ENCODE peak calls at places on chromosomes 7 and 10, in five cellular contexts. One of them, this sample, is unnamed.

GRCh38 chr10:12922117-12922900 is 79.2 kb downstream of the CCDC3 start:
- DNase-seq in iris pigment epithelial cell: no peak
- DNase-seq in neuronal stem cell: no peak
- DNase-seq in M059J: no peak
- DNase-seq in Peyer's patch: no peak
- DNase-seq in this sample: no peak

GRCh38 chr10:60008816-60009215 is 102.5 kb upstream of the CCDC6 start:
- DNase-seq in M059J: no peak
- DNase-seq in iris pigment epithelial cell: no peak
- DNase-seq in neuronal stem cell: no peak
- DNase-seq in Peyer's patch: no peak
- DNase-seq in this sample: no peak

GRCh38 chr7:46610746-46611145 is 689.7 kb upstream of the IGFBP3 start:
- DNase-seq in M059J: no peak
- DNase-seq in neuronal stem cell: no peak
- DNase-seq in Peyer's patch: no peak
- DNase-seq in iris pigment epithelial cell: no peak
- DNase-seq in this sample: no peak

GRCh38 chr7:82359426-82359825 is 84.2 kb downstream of the CACNA2D1 start:
- DNase-seq in iris pigment epithelial cell: no peak
- DNase-seq in neuronal stem cell: no peak
- DNase-seq in Peyer's patch: no peak
- DNase-seq in M059J: no peak
- DNase-seq in this sample: no peak

GRCh38 chr7:30028749-30029635 is 780 bp downstream of the PLEKHA8 start:
- DNase-seq in neuronal stem cell: no peak
- DNase-seq in iris pigment epithelial cell: peak; percentile 34
- DNase-seq in Peyer's patch: peak; percentile 62
- DNase-seq in M059J: peak; percentile 67
- DNase-seq in this sample: peak; percentile 42

GRCh38 chr10:73625004-73625883 is 16.0 kb downstream of the MYOZ1 start:
- DNase-seq in M059J: peak; percentile 59
- DNase-seq in neuronal stem cell: peak; percentile 63
- DNase-seq in iris pigment epithelial cell: peak; percentile 44
- DNase-seq in Peyer's patch: peak; percentile 50
- DNase-seq in this sample: peak; percentile 32

GRCh38 chr7:107118109-107118900 is 50.5 kb upstream of the HBP1 start:
- DNase-seq in M059J: no peak
- DNase-seq in Peyer's patch: no peak
- DNase-seq in neuronal stem cell: no peak
- DNase-seq in iris pigment epithelial cell: peak; percentile 37
- DNase-seq in this sample: no peak

GRCh38 chr7:28732037-28732869 is 225.9 kb downstream of the TRIL start:
- DNase-seq in Peyer's patch: no peak
- DNase-seq in iris pigment epithelial cell: peak; percentile 56
- DNase-seq in neuronal stem cell: no peak
- DNase-seq in M059J: peak; percentile 67
- DNase-seq in this sample: no peak

GRCh38 chr7:107318523-107319160 is 149.8 kb downstream of the HBP1 start:
- DNase-seq in M059J: no peak
- DNase-seq in neuronal stem cell: no peak
- DNase-seq in iris pigment epithelial cell: peak; percentile 64
- DNase-seq in Peyer's patch: no peak
- DNase-seq in this sample: no peak

GRCh38 chr10:124708246-124708779 is 35.9 kb downstream of the FAM53B start:
- DNase-seq in Peyer's patch: no peak
- DNase-seq in iris pigment epithelial cell: no peak
- DNase-seq in neuronal stem cell: no peak
- DNase-seq in M059J: peak; percentile 3
- DNase-seq in this sample: no peak

This sample was measured in activated CD4-positive, alpha-beta memory T cell treated with anti-CD3 and anti-CD28 coated beads for 36 hours.